ENCODE peak calls at places on chromosome 3, in five cellular contexts. Z, P, L, I and V are unnamed samples.

GRCh38 chr3:129688310-129688895 is 81.9 kb upstream of the PLXND1 start:
- DNase-seq in Z (peak), P (no peak), L (peak), I (no peak), V (no peak)

GRCh38 chr3:65717676-65718346 is 320.9 kb downstream of the MAGI1 start:
- DNase-seq in Z (no peak), P (no peak), L (no peak), I (no peak), V (no peak)

GRCh38 chr3:165532851-165533250 is 304.4 kb downstream of the BCHE start:
- DNase-seq in Z (no peak), P (no peak), L (no peak), I (no peak), V (no peak)

GRCh38 chr3:114078126-114078525 is 21.6 kb downstream of the QTRT2 start:
- DNase-seq in Z (no peak), P (no peak), L (no peak), I (no peak), V (no peak)

GRCh38 chr3:194671900-194672808 is at the start of gene LSG1:
- DNase-seq in Z (peak), P (peak), L (peak), I (peak), V (peak)

GRCh38 chr3:186930143-186930638 is at the start of gene ST6GAL1:
- DNase-seq in Z (peak), P (peak), L (peak), I (peak), V (no peak)

GRCh38 chr3:49903451-49904424 is at the start of gene MST1R:
- DNase-seq in Z (peak), P (peak), L (peak), I (peak), V (no peak)

GRCh38 chr3:133742351-133743091 is 3.7 kb upstream of the TF start:
- DNase-seq in Z (no peak), P (no peak), L (no peak), I (no peak), V (no peak)

GRCh38 chr3:38458796-38459498 is 5.3 kb downstream of the ACVR2B start:
- DNase-seq in Z (no peak), P (no peak), L (no peak), I (no peak), V (no peak)

GRCh38 chr3:71652786-71653419 is 69.4 kb upstream of the FOXP1 start:
- DNase-seq in Z (peak), P (no peak), L (peak), I (peak), V (peak)

GRCh38 chr3:177281292-177281942 is 84.1 kb upstream of the TBL1XR1 start:
- DNase-seq in Z (no peak), P (no peak), L (no peak), I (no peak), V (no peak)

GRCh38 chr3:114756506-114757279 is 390.4 kb downstream of the ZBTB20 start:
- DNase-seq in Z (no peak), P (no peak), L (peak), I (no peak), V (peak)

GRCh38 chr3:132626955-132627354 is 29.9 kb downstream of the ACKR4 start:
- DNase-seq in Z (no peak), P (no peak), L (no peak), I (no peak), V (no peak)

GRCh38 chr3:88180398-88180999 is 30.7 kb downstream of the C3orf38 start:
- DNase-seq in Z (no peak), P (no peak), L (no peak), I (no peak), V (peak)

GRCh38 chr3:197256836-197257444 is 41.5 kb downstream of the DLG1 start:
- DNase-seq in Z (peak), P (no peak), L (no peak), I (no peak), V (peak)

GRCh38 chr3:174441588-174442316 is 417.4 kb upstream of the NAALADL2 start:
- DNase-seq in Z (no peak), P (no peak), L (no peak), I (no peak), V (peak)

GRCh38 chr3:16118396-16118795 is 56.1 kb upstream of the GALNT15 start:
- DNase-seq in Z (no peak), P (no peak), L (no peak), I (no peak), V (no peak)

GRCh38 chr3:129783470-129783869 is 110.0 kb downstream of the TMCC1 start:
- DNase-seq in Z (no peak), P (no peak), L (no peak), I (no peak), V (peak)

GRCh38 chr3:35970793-35971192 is 331.5 kb downstream of the ARPP21 start:
- DNase-seq in Z (no peak), P (no peak), L (no peak), I (no peak), V (no peak)

GRCh38 chr3:195081242-195081963 is 189.6 kb downstream of the XXYLT1 start:
- DNase-seq in Z (no peak), P (no peak), L (no peak), I (no peak), V (no peak)

GRCh38 chr3:36373084-36373483 is 7.2 kb upstream of the STAC start:
- DNase-seq in Z (no peak), P (no peak), L (no peak), I (no peak), V (peak)

GRCh38 chr3:52779411-52780297 is 2.3 kb downstream of the ITIH1 start:
- DNase-seq in Z (no peak), P (no peak), L (peak), I (no peak), V (no peak)

GRCh38 chr3:112602217-112602838 is 38.6 kb downstream of the CCDC80 start:
- DNase-seq in Z (no peak), P (no peak), L (no peak), I (no peak), V (no peak)

GRCh38 chr3:39146611-39147373 is 6.6 kb downstream of the CSRNP1 start:
- DNase-seq in Z (no peak), P (peak), L (peak), I (peak), V (peak)

GRCh38 chr3:109396811-109397210 is 59.5 kb upstream of the DPPA4 start:
- DNase-seq in Z (no peak), P (no peak), L (no peak), I (no peak), V (no peak)

GRCh38 chr3:58237940-58238681 is 519 bp downstream of the ABHD6 start:
- DNase-seq in Z (no peak), P (peak), L (peak), I (no peak), V (no peak)

GRCh38 chr3:188365184-188365583 is 211.2 kb downstream of the LPP start:
- DNase-seq in Z (no peak), P (no peak), L (no peak), I (no peak), V (no peak)